ENCODE peak calls at places on chromosome 9, in four cellular contexts. R is amniotic stem cell; E is stimulated activated CD4-positive, alpha-beta T cell treated with anti-CD3 and anti-CD28 coated beads, Interleukin-2, amount 100 ng/mL, for 24 hours; N is heart left ventricle. A is an unnamed sample.
A peak's percentile ranks its signal among the peaks of the same experiment; 100 is the strongest.

GRCh38 chr9:89649045-89649691 is 44.4 kb downstream of the GADD45G start:
- DNase-seq in R (no peak), E (no peak), N (no peak), A (no peak)

GRCh38 chr9:126472446-126472845 is 141.3 kb upstream of the LMX1B start:
- DNase-seq in R (no peak), E (no peak), N (no peak), A (no peak)

GRCh38 chr9:12784461-12785250 is 9.8 kb downstream of the LURAP1L start:
- DNase-seq in R (peak; percentile 78), E (no peak), N (no peak), A (peak; percentile 91)

GRCh38 chr9:100213730-100214477 is 114.9 kb downstream of the INVS start:
- DNase-seq in R (peak; percentile 4), E (no peak), N (no peak), A (no peak)

GRCh38 chr9:133972041-133972970 is 19.8 kb downstream of the VAV2 start:
- DNase-seq in R (no peak), E (no peak), N (peak; percentile 5), A (no peak)

GRCh38 chr9:15246688-15247087 is 60.3 kb downstream of the TTC39B start:
- DNase-seq in R (no peak), E (no peak), N (no peak), A (no peak)

GRCh38 chr9:126965541-126966428 is 51.2 kb downstream of the RALGPS1 start:
- DNase-seq in R (peak; percentile 34), E (peak; percentile 47), N (peak; percentile 49), A (peak; percentile 79)

GRCh38 chr9:130541533-130541932 is 37.8 kb upstream of the FUBP3 start:
- DNase-seq in R (no peak), E (no peak), N (no peak), A (no peak)

GRCh38 chr9:16825971-16826370 is 44.5 kb downstream of the BNC2 start:
- DNase-seq in R (peak; percentile 51), E (no peak), N (no peak), A (no peak)

GRCh38 chr9:127955294-127956015 is 17.8 kb upstream of the DPM2 start:
- DNase-seq in R (no peak), E (peak; percentile 83), N (peak; percentile 65), A (peak; percentile 96)

A was measured in RPMI8226.